ENCODE peak calls at places on chromosomes 7 and 10, in six cellular contexts. A is IMR-90, U is H9, T is mesenchymal stem cell, L is H1, B is trophoblast cell. F is an unnamed sample.
A peak's percentile ranks its signal among the peaks of the same experiment; 100 is the strongest.

GRCh38 chr10:116444527-116445142 is 17.0 kb downstream of the PNLIPRP3 start:
- DNase-seq in A (peak; percentile 31), U (peak; percentile 36), T (peak; percentile 38), L (no peak), B (peak; percentile 9), F (peak; percentile 23)

GRCh38 chr10:131464789-131465188 is 153.3 kb upstream of the TCERG1L start:
- DNase-seq in A (no peak), U (no peak), T (no peak), L (no peak), B (no peak), F (no peak)

GRCh38 chr7:98051118-98051744 is 55.4 kb upstream of the LMTK2 start:
- DNase-seq in A (no peak), U (peak; percentile 96), T (no peak), L (peak; percentile 71), B (no peak), F (peak; percentile 14)

GRCh38 chr10:44818721-44819127 is 92.4 kb upstream of the TMEM72 start:
- DNase-seq in A (peak; percentile 50), U (peak; percentile 54), T (peak; percentile 77), L (no peak), B (no peak), F (no peak)

GRCh38 chr10:104322416-104322782 is 15.9 kb downstream of the ITPRIP start:
- DNase-seq in A (no peak), U (peak; percentile 38), T (no peak), L (no peak), B (no peak), F (no peak)

GRCh38 chr10:59962755-59963154 is 56.4 kb upstream of the CCDC6 start:
- DNase-seq in A (no peak), U (no peak), T (no peak), L (no peak), B (no peak), F (no peak)

GRCh38 chr10:65033957-65034356 is 1512.8 kb downstream of the REEP3 start:
- DNase-seq in A (no peak), U (no peak), T (no peak), L (no peak), B (no peak), F (no peak)

GRCh38 chr10:125137601-125138438 is 22.5 kb downstream of the CTBP2 start:
- DNase-seq in A (no peak), U (no peak), T (no peak), L (no peak), B (no peak), F (no peak)

GRCh38 chr10:94006591-94007550 is 13.1 kb downstream of the PLCE1 start:
- DNase-seq in A (peak; percentile 78), U (no peak), T (peak; percentile 17), L (no peak), B (peak; percentile 72), F (no peak)

GRCh38 chr10:125117941-125118630 is 42.3 kb downstream of the CTBP2 start:
- DNase-seq in A (no peak), U (no peak), T (no peak), L (no peak), B (no peak), F (no peak)

GRCh38 chr10:59550061-59550460 is 159.6 kb downstream of the SLC16A9 start:
- DNase-seq in A (no peak), U (no peak), T (no peak), L (no peak), B (no peak), F (no peak)

GRCh38 chr10:58424176-58424575 is 39.0 kb downstream of the TFAM start:
- DNase-seq in A (peak; percentile 13), U (no peak), T (no peak), L (no peak), B (no peak), F (no peak)

GRCh38 chr10:119104653-119105024 is 726 bp downstream of the DENND10 start:
- DNase-seq in A (no peak), U (peak; percentile 34), T (peak; percentile 56), L (no peak), B (no peak), F (peak; percentile 24)

GRCh38 chr10:69558559-69558958 is 14.7 kb downstream of the NEUROG3 start:
- DNase-seq in A (no peak), U (no peak), T (no peak), L (no peak), B (no peak), F (no peak)

GRCh38 chr10:6141296-6142151 is 52.7 kb downstream of the RBM17 start:
- DNase-seq in A (peak; percentile 92), U (no peak), T (peak; percentile 89), L (no peak), B (no peak), F (no peak)

GRCh38 chr10:19937989-19938388 is 121.8 kb downstream of the PLXDC2 start:
- DNase-seq in A (no peak), U (no peak), T (no peak), L (no peak), B (no peak), F (no peak)

GRCh38 chr7:127514499-127514898 is 70.9 kb downstream of the GCC1 start:
- DNase-seq in A (peak; percentile 39), U (no peak), T (peak; percentile 37), L (no peak), B (no peak), F (no peak)

GRCh38 chr7:109261781-109262180 is 692.1 kb downstream of the DNAJB9 start:
- DNase-seq in A (no peak), U (no peak), T (no peak), L (no peak), B (no peak), F (no peak)

GRCh38 chr10:96714031-96714590 is 6.2 kb downstream of the PIK3AP1 start:
- DNase-seq in A (peak; percentile 60), U (no peak), T (no peak), L (no peak), B (no peak), F (no peak)

GRCh38 chr10:126955396-126955795 is 50.2 kb downstream of the DOCK1 start:
- DNase-seq in A (no peak), U (no peak), T (no peak), L (no peak), B (no peak), F (no peak)
- H3K4me1 ChIP-seq in A (peaks cover 6% of the 10 kb centered on the region), U (no peaks in the 10 kb centered on the region), T (peaks cover 19% of the 10 kb centered on the region), L (no peaks in the 10 kb centered on the region), B (no peaks in the 10 kb centered on the region), F (no peaks in the 10 kb centered on the region)

DNA sequence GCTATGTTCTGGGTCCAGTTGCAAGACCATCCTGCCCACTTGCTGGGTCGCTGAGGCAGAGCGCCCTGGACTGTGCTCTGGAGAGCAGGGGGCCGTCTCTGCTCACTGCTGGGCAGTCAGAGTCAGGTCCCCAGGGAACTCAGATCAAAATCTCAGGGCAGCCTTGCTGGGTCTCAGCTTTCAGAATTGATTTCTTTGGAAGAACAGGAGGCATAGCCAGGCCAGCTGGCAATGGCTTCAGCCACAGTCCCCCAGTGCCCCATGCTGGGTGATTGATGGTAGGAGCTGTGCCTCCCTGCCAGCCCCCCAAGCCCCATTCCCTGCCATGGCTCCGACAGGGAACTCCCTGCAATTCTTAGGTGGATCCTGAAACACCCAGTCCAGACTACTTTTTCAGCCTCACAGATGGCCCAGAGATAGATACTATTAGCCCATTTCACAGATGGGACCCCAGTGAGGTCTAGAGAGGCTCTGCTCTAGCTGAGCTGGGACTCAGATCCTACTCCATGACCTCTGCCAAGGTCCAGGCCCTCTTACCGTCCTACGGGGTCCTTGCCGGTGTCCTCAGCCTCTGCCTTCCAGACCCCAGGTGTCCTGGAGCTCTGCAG is 470 bp downstream of the MMRN2 start:
- DNase-seq in A (no peak), U (peak; percentile 28), T (no peak), L (no peak), B (no peak), F (no peak)
- H2AK5ac ChIP-seq in A (no peak overlapping the region), U (no peak overlapping the region), T (no peak overlapping the region), L (peak overlapping the region; percentile 82), B (no peak overlapping the region), F (peak overlapping the region; percentile 99)

DNA sequence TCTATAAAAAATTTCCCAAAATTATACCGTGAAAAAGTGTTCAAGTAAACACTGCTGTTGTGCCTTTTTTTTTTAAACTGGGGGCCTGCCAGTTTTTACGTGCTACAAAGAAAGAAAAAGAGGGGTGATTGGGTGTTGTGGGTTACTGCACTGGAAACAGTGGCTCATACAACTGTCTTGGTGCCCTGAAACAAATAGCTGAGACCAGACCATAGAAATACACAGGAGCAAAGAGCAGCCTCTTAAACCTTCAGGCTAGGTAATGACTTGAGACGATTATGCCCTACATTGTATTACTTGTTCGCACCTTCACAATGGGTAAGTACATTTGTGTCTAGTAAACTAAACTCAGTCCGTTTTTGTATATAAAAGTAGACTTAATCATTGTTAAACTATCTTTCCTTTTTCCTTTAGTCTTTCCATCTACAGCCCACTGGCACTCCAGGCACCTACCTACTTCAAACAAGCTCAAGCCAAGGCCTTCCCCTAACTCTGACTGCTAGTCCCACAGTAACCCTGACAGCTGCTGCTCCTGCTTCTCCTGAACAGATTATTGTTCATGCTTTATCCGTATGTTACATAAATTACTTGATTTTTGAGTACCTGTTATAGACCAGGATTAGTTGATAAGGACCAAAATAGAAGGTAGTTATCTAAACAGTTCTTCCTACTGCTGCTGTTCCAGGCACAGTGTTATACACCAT is 26.6 kb downstream of the TMEM243 start:
- DNase-seq in A (no peak), U (no peak), T (no peak), L (no peak), B (no peak), F (no peak)
- H3K14ac ChIP-seq in A (no peak overlapping the region), U (no peak overlapping the region), T (no peak overlapping the region), L (no peak overlapping the region), B (no peak overlapping the region), F (no peak overlapping the region)

GRCh38 chr7:131547589-131547988 is 8.8 kb downstream of the PODXL start:
- DNase-seq in A (no peak), U (no peak), T (no peak), L (no peak), B (no peak), F (no peak)
- H3K4me1 ChIP-seq in A (no peaks in the 10 kb centered on the region), U (peaks cover 39% of the 10 kb centered on the region), T (peaks cover 12% of the 10 kb centered on the region), L (peaks cover 36% of the 10 kb centered on the region), B (peaks cover 13% of the 10 kb centered on the region), F (peaks cover 18% of the 10 kb centered on the region)

GRCh38 chr10:22135591-22135990 is 82.2 kb downstream of the EBLN1 start:
- DNase-seq in A (no peak), U (no peak), T (no peak), L (no peak), B (no peak), F (no peak)

GRCh38 chr10:22137542-22137941 is 80.3 kb downstream of the EBLN1 start:
- DNase-seq in A (no peak), U (no peak), T (no peak), L (no peak), B (no peak), F (no peak)

GRCh38 chr10:22133640-22134624 is 83.9 kb downstream of the EBLN1 start:
- DNase-seq in A (no peak), U (no peak), T (peak; percentile 76), L (no peak), B (no peak), F (no peak)
- H2AK5ac ChIP-seq in A (no peak overlapping the region), U (no peak overlapping the region), T (no peak overlapping the region), L (no peak overlapping the region), B (no peak overlapping the region), F (no peak overlapping the region)

DNA sequence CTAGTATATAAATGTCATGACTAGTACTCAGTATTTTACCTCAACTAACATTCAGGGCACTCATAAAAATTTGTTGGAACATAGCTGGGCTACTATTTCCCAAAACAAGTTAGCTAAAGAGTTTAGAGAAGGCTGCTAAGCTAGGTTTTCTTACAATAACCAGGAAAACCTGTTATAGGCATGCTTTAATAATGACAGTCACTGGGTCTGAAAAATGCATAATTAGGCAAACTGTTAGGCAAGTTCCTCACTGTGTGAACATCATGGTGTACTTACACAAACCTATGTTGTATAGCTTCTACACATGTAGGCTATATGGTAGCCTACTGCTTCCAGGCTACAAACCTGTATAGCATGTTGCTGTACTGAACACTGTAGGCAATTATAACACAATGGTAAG is 79.0 kb downstream of the DNAJC1 start:
- DNase-seq in A (no peak), U (no peak), T (no peak), L (no peak), B (peak; percentile 24), F (no peak)
- H3K14ac ChIP-seq in A (no peak overlapping the region), U (no peak overlapping the region), T (no peak overlapping the region), L (no peak overlapping the region), B (no peak overlapping the region), F (no peak overlapping the region)